ENCODE peak calls at places on chromosomes 1 and 21, in six cellular contexts. One of them, this sample, is unnamed.

GRCh38 chr21:44078411-44078981 is 28.7 kb upstream of the PWP2 start:
- DNase-seq in HCT116: no peak
- DNase-seq in H1: no peak
- DNase-seq in K562: no peak
- DNase-seq in GM12878: no peak
- DNase-seq in HepG2: no peak
- DNase-seq in this sample: no peak

GRCh38 chr1:169105434-169106094 is 926 bp upstream of the ATP1B1 start:
- DNase-seq in HCT116: no peak
- DNase-seq in H1: peak; percentile 89
- DNase-seq in K562: peak; percentile 42
- DNase-seq in GM12878: no peak
- DNase-seq in HepG2: peak; percentile 85
- DNase-seq in this sample: peak; percentile 73

GRCh38 chr1:11339346-11340247 is 66.6 kb downstream of the UBIAD1 start:
- DNase-seq in HCT116: peak; percentile 1
- DNase-seq in H1: no peak
- DNase-seq in K562: peak; percentile 49
- DNase-seq in GM12878: no peak
- DNase-seq in HepG2: no peak
- DNase-seq in this sample: no peak

GRCh38 chr1:93805027-93805426 is 74.0 kb downstream of the DNTTIP2 start:
- DNase-seq in HCT116: no peak
- DNase-seq in H1: no peak
- DNase-seq in K562: no peak
- DNase-seq in GM12878: no peak
- DNase-seq in HepG2: no peak
- DNase-seq in this sample: no peak

GRCh38 chr1:240991230-240991629 is 365.8 kb downstream of the RGS7 start:
- DNase-seq in HCT116: no peak
- DNase-seq in H1: no peak
- DNase-seq in K562: no peak
- DNase-seq in GM12878: no peak
- DNase-seq in HepG2: no peak
- DNase-seq in this sample: no peak

GRCh38 chr1:192700834-192701271 is 64.9 kb downstream of the RGS13 start:
- DNase-seq in HCT116: peak; percentile 56
- DNase-seq in H1: no peak
- DNase-seq in K562: no peak
- DNase-seq in GM12878: no peak
- DNase-seq in HepG2: peak; percentile 85
- DNase-seq in this sample: no peak

GRCh38 chr1:91745649-91746383 is 140.1 kb downstream of the TGFBR3 start:
- DNase-seq in HCT116: no peak
- DNase-seq in H1: no peak
- DNase-seq in K562: no peak
- DNase-seq in GM12878: no peak
- DNase-seq in HepG2: no peak
- DNase-seq in this sample: no peak

GRCh38 chr1:157490337-157491165 is 61.8 kb downstream of the FCRL5 start:
- DNase-seq in HCT116: peak; percentile 39
- DNase-seq in H1: peak; percentile 95
- DNase-seq in K562: peak; percentile 82
- DNase-seq in GM12878: no peak
- DNase-seq in HepG2: peak; percentile 43
- DNase-seq in this sample: peak; percentile 30

DNA sequence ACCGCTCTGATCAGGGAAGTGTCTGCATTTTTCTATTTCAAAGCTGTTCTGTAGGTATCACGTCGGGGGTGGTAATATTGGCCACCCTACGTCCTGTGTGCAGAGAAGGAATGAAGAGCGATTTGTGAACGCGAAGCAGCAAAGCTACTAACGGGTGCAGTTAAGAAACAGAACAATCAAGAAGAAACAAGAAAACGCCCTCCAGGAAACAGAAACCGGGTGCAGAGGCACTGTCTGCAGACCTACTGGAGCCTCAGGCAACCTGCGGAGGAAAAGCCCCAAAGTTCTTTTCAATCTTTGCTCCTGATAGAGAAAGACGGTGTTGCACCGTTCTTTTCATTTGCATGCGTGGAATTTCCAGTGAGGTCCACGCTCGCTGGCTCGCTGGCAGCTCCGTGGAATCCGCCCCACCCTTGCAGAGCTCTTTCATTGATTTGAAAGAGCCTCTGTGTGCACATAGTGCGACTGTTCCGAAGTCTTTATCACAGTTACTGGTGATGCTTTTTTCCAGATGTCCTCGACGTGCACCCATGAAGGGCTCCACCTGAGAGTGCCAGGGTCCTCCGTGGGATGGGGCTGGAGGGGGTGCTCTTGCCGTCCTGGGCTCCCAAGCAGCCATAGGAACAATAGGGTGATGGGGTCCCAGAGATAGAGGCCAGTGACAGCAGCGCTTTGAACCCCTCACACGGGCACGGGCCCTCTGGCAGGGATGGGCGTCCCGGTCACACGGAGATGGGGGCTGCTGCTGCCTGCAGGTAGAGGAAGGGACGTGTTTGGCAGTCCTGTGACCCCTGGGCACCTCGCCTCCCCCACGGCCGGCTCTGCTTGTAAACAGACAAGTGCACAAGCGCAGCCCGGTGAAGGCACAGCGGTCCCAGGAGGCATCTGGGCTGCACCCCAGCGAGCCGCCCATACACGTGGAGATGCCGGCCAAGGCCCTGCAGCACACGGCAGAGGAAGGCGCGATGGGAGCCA is 36.8 kb upstream of the PDE9A start:
- DNase-seq in HCT116: no peak
- DNase-seq in H1: no peak
- DNase-seq in K562: no peak
- DNase-seq in GM12878: no peak
- DNase-seq in HepG2: no peak
- DNase-seq in this sample: no peak
- TF ChIP-seq JUND in HCT116: no peak
- TF ChIP-seq JUND in H1: no peak
- TF ChIP-seq JUND in K562: no peak
- TF ChIP-seq JUND in GM12878: no peak
- TF ChIP-seq JUND in HepG2: no peak
- TF ChIP-seq JUND in this sample: no peak

DNA sequence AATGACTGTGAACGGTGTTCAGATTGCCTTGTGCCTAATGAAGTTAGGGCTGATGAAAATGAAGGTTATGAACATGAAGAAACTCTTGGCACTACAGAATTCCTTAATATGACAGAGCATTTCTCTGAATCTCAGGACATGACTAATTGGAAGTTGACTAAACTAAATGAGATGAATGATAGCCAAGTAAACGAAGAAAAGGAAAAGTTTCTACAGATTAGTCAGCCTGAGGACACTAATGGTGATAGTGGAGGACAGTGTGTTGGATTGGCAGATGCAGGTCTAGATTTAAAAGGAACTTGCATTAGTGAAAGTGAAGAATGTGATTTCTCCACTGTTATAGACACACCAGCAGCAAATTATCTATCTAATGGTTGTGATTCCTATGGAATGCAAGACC is 96.6 kb downstream of the ZFYVE9 start:
- DNase-seq in HCT116: no peak
- DNase-seq in H1: no peak
- DNase-seq in K562: no peak
- DNase-seq in GM12878: no peak
- DNase-seq in HepG2: no peak
- DNase-seq in this sample: no peak
- TF ChIP-seq JUND in HCT116: no peak
- TF ChIP-seq JUND in H1: no peak
- TF ChIP-seq JUND in K562: no peak
- TF ChIP-seq JUND in GM12878: no peak
- TF ChIP-seq JUND in HepG2: no peak
- TF ChIP-seq JUND in this sample: no peak

GRCh38 chr1:26922201-26922729 is 722 bp downstream of the NUDC start:
- DNase-seq in HCT116: no peak
- DNase-seq in H1: no peak
- DNase-seq in K562: peak; percentile 62
- DNase-seq in GM12878: no peak
- DNase-seq in HepG2: no peak
- DNase-seq in this sample: no peak
- TF ChIP-seq JUND in HCT116: no peak
- TF ChIP-seq JUND in H1: no peak
- TF ChIP-seq JUND in K562: no peak
- TF ChIP-seq JUND in GM12878: no peak
- TF ChIP-seq JUND in HepG2: no peak
- TF ChIP-seq JUND in this sample: no peak

GRCh38 chr1:150534002-150534401 is 15.2 kb upstream of the ADAMTSL4 start:
- DNase-seq in HCT116: no peak
- DNase-seq in H1: no peak
- DNase-seq in K562: no peak
- DNase-seq in GM12878: no peak
- DNase-seq in HepG2: no peak
- DNase-seq in this sample: no peak

GRCh38 chr1:150532860-150533259 is 16.3 kb upstream of the ADAMTSL4 start:
- DNase-seq in HCT116: no peak
- DNase-seq in H1: no peak
- DNase-seq in K562: no peak
- DNase-seq in GM12878: no peak
- DNase-seq in HepG2: no peak
- DNase-seq in this sample: no peak

GRCh38 chr1:150535511-150536281 is 13.5 kb upstream of the ADAMTSL4 start:
- DNase-seq in HCT116: no peak
- DNase-seq in H1: no peak
- DNase-seq in K562: no peak
- DNase-seq in GM12878: no peak
- DNase-seq in HepG2: no peak
- DNase-seq in this sample: no peak

GRCh38 chr1:150536836-150537731 is 12.1 kb upstream of the ADAMTSL4 start:
- DNase-seq in HCT116: no peak
- DNase-seq in H1: no peak
- DNase-seq in K562: no peak
- DNase-seq in GM12878: no peak
- DNase-seq in HepG2: no peak
- DNase-seq in this sample: no peak

GRCh38 chr1:150537732-150538684 is 11.2 kb upstream of the ADAMTSL4 start:
- DNase-seq in HCT116: no peak
- DNase-seq in H1: peak; percentile 82
- DNase-seq in K562: peak; percentile 48
- DNase-seq in GM12878: no peak
- DNase-seq in HepG2: no peak
- DNase-seq in this sample: peak; percentile 48
- TF ChIP-seq JUND in HCT116: no peak
- TF ChIP-seq JUND in H1: no peak
- TF ChIP-seq JUND in K562: no peak
- TF ChIP-seq JUND in GM12878: no peak
- TF ChIP-seq JUND in HepG2: no peak
- TF ChIP-seq JUND in this sample: no peak

GRCh38 chr1:21439721-21440629 is at the start of gene NBPF3:
- DNase-seq in HCT116: peak; percentile 78
- DNase-seq in H1: peak; percentile 89
- DNase-seq in K562: peak; percentile 84
- DNase-seq in GM12878: peak; percentile 42
- DNase-seq in HepG2: peak; percentile 76
- DNase-seq in this sample: peak; percentile 90
- TF ChIP-seq JUND in HCT116: no peak
- TF ChIP-seq JUND in H1: no peak
- TF ChIP-seq JUND in K562: no peak
- TF ChIP-seq JUND in GM12878: no peak
- TF ChIP-seq JUND in HepG2: no peak
- TF ChIP-seq JUND in this sample: no peak

DNA sequence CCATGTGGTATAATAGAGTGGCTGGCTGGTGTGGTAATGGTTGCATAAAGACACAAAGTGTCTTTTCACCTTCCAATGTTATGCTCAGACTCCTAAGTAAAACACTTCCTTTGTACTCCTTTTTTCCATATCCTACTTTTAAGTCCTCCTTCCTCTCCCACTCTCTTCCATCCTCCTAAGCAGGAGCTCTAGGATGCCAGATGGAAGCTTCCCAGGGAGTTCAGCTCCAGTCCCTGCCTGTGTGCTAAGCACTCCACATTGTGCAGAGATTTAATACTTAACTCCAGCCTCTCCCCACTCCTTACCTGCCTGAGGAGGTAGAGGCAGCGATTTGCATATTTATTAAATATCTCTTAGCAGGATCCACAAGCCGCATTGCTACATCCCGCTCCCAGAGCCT is 60.5 kb upstream of the IGSF21 start:
- DNase-seq in HCT116: no peak
- DNase-seq in H1: no peak
- DNase-seq in K562: no peak
- DNase-seq in GM12878: no peak
- DNase-seq in HepG2: no peak
- DNase-seq in this sample: no peak
- TF ChIP-seq JUND in HCT116: no peak
- TF ChIP-seq JUND in H1: no peak
- TF ChIP-seq JUND in K562: no peak
- TF ChIP-seq JUND in GM12878: no peak
- TF ChIP-seq JUND in HepG2: no peak
- TF ChIP-seq JUND in this sample: no peak

GRCh38 chr1:59747469-59748014 is 67.2 kb upstream of the HOOK1 start:
- DNase-seq in HCT116: no peak
- DNase-seq in H1: no peak
- DNase-seq in K562: no peak
- DNase-seq in GM12878: no peak
- DNase-seq in HepG2: no peak
- DNase-seq in this sample: no peak

GRCh38 chr1:59742526-59742925 is 72.2 kb upstream of the HOOK1 start:
- DNase-seq in HCT116: no peak
- DNase-seq in H1: no peak
- DNase-seq in K562: no peak
- DNase-seq in GM12878: no peak
- DNase-seq in HepG2: no peak
- DNase-seq in this sample: no peak

GRCh38 chr1:59739111-59739510 is 75.6 kb upstream of the HOOK1 start:
- DNase-seq in HCT116: no peak
- DNase-seq in H1: no peak
- DNase-seq in K562: no peak
- DNase-seq in GM12878: no peak
- DNase-seq in HepG2: no peak
- DNase-seq in this sample: no peak

GRCh38 chr1:59748123-59748522 is 66.6 kb upstream of the HOOK1 start:
- DNase-seq in HCT116: no peak
- DNase-seq in H1: no peak
- DNase-seq in K562: no peak
- DNase-seq in GM12878: no peak
- DNase-seq in HepG2: no peak
- DNase-seq in this sample: no peak

GRCh38 chr1:59743324-59744108 is 71.2 kb upstream of the HOOK1 start:
- DNase-seq in HCT116: no peak
- DNase-seq in H1: no peak
- DNase-seq in K562: peak; percentile 33
- DNase-seq in GM12878: no peak
- DNase-seq in HepG2: no peak
- DNase-seq in this sample: no peak
- TF ChIP-seq JUND in HCT116: no peak
- TF ChIP-seq JUND in H1: no peak
- TF ChIP-seq JUND in K562: no peak
- TF ChIP-seq JUND in GM12878: no peak
- TF ChIP-seq JUND in HepG2: no peak
- TF ChIP-seq JUND in this sample: no peak

GRCh38 chr1:109396513-109396839 is 1.2 kb downstream of the SORT1 start:
- DNase-seq in HCT116: no peak
- DNase-seq in H1: no peak
- DNase-seq in K562: no peak
- DNase-seq in GM12878: no peak
- DNase-seq in HepG2: no peak
- DNase-seq in this sample: no peak
- TF ChIP-seq JUND in HCT116: no peak
- TF ChIP-seq JUND in H1: no peak
- TF ChIP-seq JUND in K562: no peak
- TF ChIP-seq JUND in GM12878: no peak
- TF ChIP-seq JUND in HepG2: no peak
- TF ChIP-seq JUND in this sample: no peak

This sample was measured in T47D.